ENCODE peak calls at places on chromosome 15, in five cellular contexts. S is upper lobe of right lung; I is AG04450; X is testis; Q is CD8-positive, alpha-beta T cell. Y is an unnamed sample. For H3K27me3, the result is how much of the 10 kb centered on the place peaks cover.

GRCh38 chr15:64247906-64248541 is 85.2 kb upstream of the PPIB start:
- DNase-seq in X (no peak), I (peak), Q (no peak), S (no peak), Y (no peak)

GRCh38 chr15:35159170-35159569 is 74.1 kb upstream of the NANOGP8 start:
- DNase-seq in X (no peak), Q (no peak), S (no peak), I (no peak), Y (no peak)

GRCh38 chr15:36428102-36428845 is 151.2 kb upstream of the CDIN1 start:
- DNase-seq in S (no peak), Q (no peak), X (no peak), I (peak), Y (peak)

GRCh38 chr15:72907733-72908132 is 124.2 kb upstream of the ADPGK start:
- DNase-seq in I (no peak), S (no peak), Q (no peak), X (peak), Y (no peak)

GRCh38 chr15:64014995-64015394 is 31.3 kb downstream of the DAPK2 start:
- DNase-seq in Q (no peak), I (no peak), S (no peak), X (peak), Y (no peak)

GRCh38 chr15:98690272-98690671 is 41.9 kb downstream of the IGF1R start:
- DNase-seq in Q (no peak), X (no peak), S (no peak), I (no peak), Y (no peak)

GRCh38 chr15:29671308-29671981 is 150.8 kb downstream of the TJP1 start:
- DNase-seq in Q (no peak), S (no peak), X (peak), I (no peak), Y (no peak)

GRCh38 chr15:66403323-66403722 is 16.6 kb downstream of the MAP2K1 start:
- DNase-seq in X (no peak), S (no peak), I (no peak), Q (no peak), Y (no peak)

GRCh38 chr15:68559342-68560310 is 19.2 kb upstream of the CORO2B start:
- DNase-seq in I (peak), S (peak), X (peak), Q (peak), Y (peak)

GRCh38 chr15:90080818-90081382 is 21.4 kb downstream of the IDH2 start:
- DNase-seq in S (no peak), I (no peak), Q (no peak), X (no peak), Y (no peak)

GRCh38 chr15:77650285-77650684 is 17.6 kb upstream of the LINGO1 start:
- DNase-seq in S (no peak), X (no peak), I (no peak), Q (no peak), Y (no peak)

GRCh38 chr15:91572110-91572509 is 281.4 kb upstream of the SLCO3A1 start:
- DNase-seq in I (no peak), S (no peak), X (peak), Q (no peak), Y (no peak)

GRCh38 chr15:69780374-69780773 is 317.3 kb downstream of the TLE3 start:
- DNase-seq in X (no peak), Q (no peak), I (no peak), S (no peak), Y (no peak)

GRCh38 chr15:90036343-90036742 is 35.2 kb downstream of the ZNF710 start:
- DNase-seq in Q (no peak), S (no peak), I (no peak), X (no peak), Y (peak)

GRCh38 chr15:100729461-100729860 is 127.1 kb downstream of the ASB7 start:
- DNase-seq in X (no peak), I (no peak), S (no peak), Q (no peak), Y (no peak)

GRCh38 chr15:50726315-50726714 is 39.2 kb downstream of the SPPL2A start:
- DNase-seq in I (no peak), S (no peak), Q (no peak), X (no peak), Y (no peak)

GRCh38 chr15:85623648-85624047 is 171.1 kb downstream of the KLHL25 start:
- DNase-seq in Q (no peak), S (no peak), X (no peak), I (no peak), Y (no peak)

GRCh38 chr15:56871180-56871579 is 47.3 kb upstream of the TCF12 start:
- DNase-seq in S (no peak), X (no peak), Q (no peak), I (peak), Y (no peak)

GRCh38 chr15:51051776-51052175 is 42.9 kb downstream of the TNFAIP8L3 start:
- DNase-seq in X (peak), I (no peak), Q (no peak), S (peak), Y (no peak)

GRCh38 chr15:62469478-62469873 is 304.4 kb upstream of the C2CD4B start:
- DNase-seq in Q (no peak), I (no peak), X (no peak), S (no peak), Y (no peak)

GRCh38 chr15:52151353-52151752 is 38.8 kb upstream of the BCL2L10 start:
- DNase-seq in Q (no peak), I (no peak), S (no peak), X (no peak), Y (peak)

GRCh38 chr15:62301993-62302665 is 137.0 kb upstream of the C2CD4B start:
- DNase-seq in I (no peak), S (no peak), X (no peak), Q (no peak), Y (no peak)

GRCh38 chr15:101240364-101240763 is 11.5 kb downstream of the CHSY1 start:
- DNase-seq in X (no peak), I (no peak), Q (no peak), S (no peak), Y (no peak)

GRCh38 chr15:65393091-65393490 is 15.3 kb upstream of the IGDCC3 start:
- DNase-seq in Q (no peak), I (no peak), X (no peak), S (no peak), Y (no peak)
- H3K27me3 ChIP-seq in Q (under half), I (under half), X (under half), S (under half), Y (half or more)

DNA sequence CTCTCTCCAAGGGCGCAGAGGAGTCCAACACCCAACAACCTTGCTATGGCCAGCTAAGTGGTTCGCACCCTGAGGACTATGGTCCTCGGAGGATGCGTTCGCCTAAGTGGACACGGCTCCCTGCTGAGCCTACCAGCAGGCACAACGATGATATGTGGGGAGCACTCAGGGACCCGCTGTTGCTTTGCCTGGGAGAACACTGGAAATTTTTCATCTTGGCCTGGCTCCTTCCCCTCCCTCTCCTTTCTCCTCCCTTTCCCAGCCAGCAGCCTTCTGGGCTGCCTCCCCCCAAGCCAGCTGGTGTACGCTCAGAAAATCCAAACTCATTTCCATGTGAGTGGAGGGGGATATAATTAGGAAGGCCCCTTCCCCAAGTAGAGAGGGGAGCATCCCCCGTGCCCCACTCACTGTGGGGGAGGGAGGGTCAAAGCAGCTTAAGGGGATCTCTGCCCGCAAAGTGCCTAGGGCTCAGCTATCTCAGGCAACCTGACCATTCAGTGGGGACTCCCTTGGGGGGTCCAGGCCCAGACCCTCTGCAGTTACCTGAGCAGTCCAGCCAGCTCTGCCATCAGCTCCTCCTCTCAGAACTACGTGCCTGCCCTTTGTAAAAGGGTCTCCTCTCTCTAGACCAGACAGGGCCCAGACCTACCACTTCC is 630 bp upstream of the SEMA7A start:
- DNase-seq in X (no peak), I (no peak), Q (no peak), S (no peak), Y (no peak)
- H3K27ac ChIP-seq in X (peak), I (peak), Q (no peak), S (peak), Y (peak)

DNA sequence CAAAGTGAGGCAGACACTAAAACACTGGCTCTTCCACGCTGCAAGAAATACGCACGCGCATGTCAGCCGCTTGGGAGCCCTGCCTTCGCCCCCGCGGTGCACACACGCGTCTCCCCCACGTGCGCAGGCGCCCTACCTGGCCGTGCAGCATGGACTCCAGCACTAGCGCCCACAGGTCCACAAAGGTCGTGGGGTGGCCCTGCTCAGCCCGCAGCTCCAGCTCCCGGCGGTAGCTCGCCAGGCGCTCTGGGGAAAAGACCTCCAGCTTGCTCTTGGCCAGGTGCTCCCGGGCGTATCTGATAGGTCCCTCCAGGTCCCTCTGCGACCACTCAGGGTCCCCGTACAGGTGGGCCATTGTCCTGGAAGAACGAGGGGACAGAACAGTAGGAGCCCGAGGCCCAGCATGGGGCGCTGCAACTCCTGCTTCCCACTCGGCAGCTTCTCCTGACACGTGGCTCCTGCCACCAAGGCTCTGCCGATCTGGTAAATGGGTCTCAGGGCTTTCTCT is 14.9 kb downstream of the PLA2G4D start:
- DNase-seq in S (no peak), I (no peak), X (peak), Q (no peak), Y (peak)
- TF ChIP-seq CTCF in S (no peak), I (no peak), X (no peak), Q (no peak), Y (no peak)

GRCh38 chr15:39016706-39017105 is 452.1 kb upstream of the RASGRP1 start:
- DNase-seq in X (no peak), S (no peak), Q (no peak), I (no peak), Y (no peak)

GRCh38 chr15:39021341-39021740 is 456.7 kb upstream of the RASGRP1 start:
- DNase-seq in X (no peak), Q (no peak), I (no peak), S (no peak), Y (no peak)

GRCh38 chr15:39014682-39015081 is 450.1 kb upstream of the RASGRP1 start:
- DNase-seq in S (no peak), Q (no peak), X (no peak), I (no peak), Y (no peak)

GRCh38 chr15:39022532-39023305 is 458.1 kb upstream of the RASGRP1 start:
- DNase-seq in I (no peak), X (no peak), Q (no peak), S (no peak), Y (no peak)

DNA sequence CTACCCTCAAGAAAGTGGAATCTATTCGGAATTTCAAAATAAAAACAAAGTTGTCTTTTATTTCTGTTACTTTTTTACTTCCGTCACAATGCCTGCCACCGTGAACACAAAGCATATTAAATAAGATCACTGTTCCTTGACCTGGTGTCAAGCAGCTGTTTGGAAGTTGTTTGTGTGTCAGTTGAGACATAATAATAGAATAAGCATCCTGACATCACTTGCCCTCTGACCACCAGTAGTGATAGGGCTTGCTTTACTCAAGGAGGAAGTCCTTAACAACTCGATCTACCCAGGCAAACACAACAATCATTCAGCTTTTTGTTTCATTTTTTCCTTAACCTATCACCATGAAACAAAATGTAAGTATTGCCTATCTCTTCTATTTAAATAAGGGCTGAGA is 454.4 kb upstream of the RASGRP1 start:
- DNase-seq in S (no peak), Q (no peak), X (no peak), I (no peak), Y (no peak)
- H3K27me3 ChIP-seq in S (under half), Q (under half), X (under half), I (under half), Y (under half)

DNA sequence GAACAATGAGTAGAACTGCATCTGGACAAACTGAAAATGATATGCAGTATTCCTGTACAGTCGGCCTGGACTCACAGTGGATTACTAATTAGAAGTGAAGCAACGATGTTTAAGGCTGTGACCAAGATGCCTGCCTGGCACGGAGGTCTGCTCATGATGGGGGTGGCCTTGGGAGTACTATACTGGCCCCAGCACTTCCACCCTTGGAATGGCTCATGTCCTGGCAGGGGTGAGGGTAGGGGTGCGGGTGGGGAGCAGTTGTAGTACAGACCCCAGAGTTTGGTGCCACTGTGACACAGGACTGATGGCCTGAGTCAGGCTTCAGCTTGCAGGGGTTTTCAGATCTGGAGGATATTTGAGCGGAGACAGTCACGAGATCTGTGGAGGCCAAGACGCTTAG is 55.1 kb upstream of the ICE2 start:
- DNase-seq in I (no peak), Q (no peak), X (no peak), S (no peak), Y (no peak)
- H3K27ac ChIP-seq in I (no peak), Q (no peak), X (no peak), S (no peak), Y (no peak)

Y was measured in RWPE2.